ENCODE peak calls at places on chromosomes 3 and 15, in ten cellular contexts. Q is A549, V is HCT116, D is lower leg skin, F is ovary, I is adrenal gland, U is Peyer's patch, W is right lobe of liver, G is K562, E is transverse colon. P is an unnamed sample.

GRCh38 chr3:127420825-127421224 is 133.0 kb upstream of the PRR20G start:
- DNase-seq in E (no peak), I (no peak), U (no peak), G (no peak), Q (no peak), W (no peak), V (no peak), D (no peak), F (no peak), P (no peak)

GRCh38 chr15:40232625-40233070 is 6.2 kb upstream of the PAK6 start:
- DNase-seq in U (peak), I (no peak), Q (no peak), G (no peak), F (no peak), V (no peak), D (no peak), W (no peak), E (no peak), P (no peak)

GRCh38 chr3:188421836-188422540 is 268.0 kb downstream of the LPP start:
- DNase-seq in G (no peak), Q (no peak), D (no peak), V (no peak), W (no peak), F (no peak), U (peak), E (no peak), I (peak), P (no peak)

GRCh38 chr15:81809543-81809942 is 236.3 kb downstream of the MEX3B start:
- DNase-seq in E (no peak), D (no peak), U (no peak), V (peak), W (no peak), F (no peak), I (no peak), Q (peak), G (peak), P (peak)

GRCh38 chr3:98961161-98962155 is 60.0 kb upstream of the DCBLD2 start:
- DNase-seq in U (no peak), G (no peak), W (no peak), D (no peak), V (no peak), F (no peak), I (no peak), E (no peak), Q (no peak), P (no peak)

GRCh38 chr3:186760141-186760813 is 23.1 kb upstream of the EIF4A2 start:
- DNase-seq in Q (no peak), D (no peak), E (no peak), I (no peak), W (no peak), U (no peak), G (no peak), V (peak), F (no peak), P (no peak)

GRCh38 chr3:192917258-192917507 is 473 bp downstream of the MB21D2 start:
- DNase-seq in F (no peak), I (no peak), U (no peak), E (no peak), D (peak), Q (no peak), G (no peak), V (no peak), W (no peak), P (no peak)

GRCh38 chr3:67655364-67656121 is 1.1 kb upstream of the SUCLG2 start:
- DNase-seq in V (no peak), F (no peak), I (peak), U (peak), Q (peak), E (peak), W (no peak), G (no peak), D (peak), P (peak)

GRCh38 chr3:43190682-43191081 is 84.8 kb upstream of the POMGNT2 start:
- DNase-seq in I (no peak), U (no peak), D (no peak), Q (no peak), V (no peak), E (no peak), G (no peak), W (no peak), F (no peak), P (no peak)

GRCh38 chr15:101540480-101541239 is 51.2 kb upstream of the PCSK6 start:
- DNase-seq in U (no peak), W (no peak), I (no peak), G (peak), E (no peak), D (peak), F (no peak), Q (peak), V (no peak), P (no peak)

GRCh38 chr3:49024449-49024848 is 2.5 kb downstream of the NDUFAF3 start:
- DNase-seq in D (no peak), Q (no peak), I (no peak), U (no peak), G (no peak), F (peak), E (no peak), V (no peak), W (no peak), P (no peak)
- TF ChIP-seq POLR2A in D (no peak), Q (no peak), I (no peak), U (no peak), G (no peak), F (no peak), E (no peak), V (peak), W (no peak), P (no peak)

GRCh38 chr15:74422723-74423442 is 10.9 kb downstream of the SEMA7A start:
- DNase-seq in V (no peak), D (no peak), I (no peak), F (no peak), U (peak), G (no peak), Q (peak), E (no peak), W (no peak), P (no peak)
- TF ChIP-seq POLR2A in V (no peak), D (no peak), I (no peak), F (no peak), U (no peak), G (no peak), Q (no peak), E (no peak), W (no peak), P (no peak)

DNA sequence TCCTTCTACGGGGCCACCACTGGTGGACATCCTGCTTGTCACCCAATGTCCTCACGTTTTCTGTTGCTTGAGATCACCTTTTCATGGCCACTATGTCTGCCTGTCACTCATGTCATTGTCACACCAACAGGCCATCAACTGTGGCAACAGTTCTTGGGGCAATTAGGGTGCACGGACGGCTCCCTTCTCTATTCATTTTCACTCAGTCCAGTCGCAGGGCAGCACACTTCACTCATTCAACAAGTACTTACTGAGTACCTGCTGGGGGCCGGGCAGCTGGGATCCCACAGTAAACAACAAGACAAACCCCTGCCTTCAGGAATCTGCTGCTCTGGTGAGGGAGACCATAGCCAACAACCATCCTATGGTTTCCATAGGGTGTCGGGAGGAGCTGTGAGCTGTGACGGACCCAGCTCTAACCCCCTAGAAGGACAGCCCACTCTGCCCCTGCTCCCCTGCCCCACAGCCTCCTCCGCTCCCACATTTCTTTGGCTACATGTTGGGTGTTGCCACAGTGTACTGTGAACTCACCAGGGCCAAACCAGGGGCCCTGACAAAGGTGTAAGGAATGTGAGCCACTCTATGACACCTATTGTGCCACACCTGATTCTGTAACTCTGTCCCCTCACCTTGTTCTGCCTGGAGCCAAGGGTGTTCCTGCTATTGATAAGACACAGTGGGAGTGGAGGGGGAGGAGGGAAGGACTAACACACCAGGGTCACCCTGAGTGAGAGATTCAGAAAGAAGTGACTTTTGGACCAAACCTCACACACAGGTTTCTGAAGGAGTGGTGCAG is 1.9 kb downstream of the VILL start:
- DNase-seq in U (peak), E (peak), W (no peak), V (no peak), Q (no peak), G (peak), D (peak), F (no peak), I (no peak), P (no peak)
- TF ChIP-seq POLR2A in U (peak), E (peak), W (no peak), V (no peak), Q (no peak), G (no peak), D (no peak), F (no peak), I (no peak), P (no peak)

GRCh38 chr15:91027677-91028076 is 5.3 kb upstream of the VPS33B start:
- DNase-seq in V (no peak), W (no peak), D (no peak), G (no peak), Q (no peak), F (no peak), E (no peak), U (no peak), I (no peak), P (no peak)

GRCh38 chr15:91031796-91032195 is 9.4 kb upstream of the VPS33B start:
- DNase-seq in G (no peak), E (no peak), F (no peak), U (no peak), Q (no peak), W (no peak), V (no peak), D (peak), I (no peak), P (no peak)

DNA sequence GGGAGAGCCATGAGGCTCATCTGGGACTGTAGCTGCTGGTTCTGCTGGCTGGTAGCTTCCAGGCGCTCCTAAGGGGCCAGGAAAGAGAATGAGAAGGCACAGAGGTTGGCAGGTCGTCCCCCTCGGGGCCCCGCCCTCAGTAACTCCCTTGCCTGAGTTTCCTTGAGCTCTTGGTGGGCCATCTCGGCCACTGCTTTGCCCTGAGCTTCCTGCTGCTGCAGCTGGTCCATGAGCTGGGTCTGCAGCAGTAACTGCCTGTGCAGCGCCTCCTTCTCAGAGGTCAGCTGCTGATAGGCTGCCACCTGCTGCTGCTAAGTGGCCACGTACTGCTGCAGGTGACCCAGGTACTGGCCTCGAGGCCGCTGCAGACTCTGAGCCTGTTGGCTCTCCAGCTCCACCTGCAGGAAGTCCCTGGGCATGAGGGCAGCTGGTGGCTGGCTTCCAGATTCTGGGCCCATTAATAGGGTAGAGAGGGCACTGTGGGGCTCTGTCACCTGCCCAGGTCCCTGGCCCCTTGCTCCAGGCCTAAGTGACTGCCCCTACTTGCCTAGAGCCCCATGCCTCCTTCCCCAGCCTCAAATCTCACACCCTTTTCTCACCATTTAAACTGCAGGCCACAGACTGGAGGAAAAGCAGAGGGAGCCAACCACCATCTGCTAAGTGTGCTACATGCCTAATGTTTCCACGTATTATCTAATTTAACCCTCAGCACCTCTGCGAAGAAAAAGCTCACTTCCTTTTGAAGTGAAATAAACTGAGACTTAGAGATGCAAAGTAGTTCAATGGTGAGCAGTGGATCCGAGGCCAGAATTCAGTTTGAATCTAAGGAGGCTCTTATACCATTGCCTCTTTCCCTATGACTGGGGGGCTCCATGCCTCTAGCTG is 10.8 kb upstream of the VPS33B start:
- DNase-seq in D (no peak), Q (peak), I (peak), U (peak), E (peak), V (peak), W (peak), G (peak), F (no peak), P (peak)
- TF ChIP-seq POLR2A in D (no peak), Q (no peak), I (no peak), U (peak), E (no peak), V (no peak), W (no peak), G (no peak), F (no peak), P (no peak)